ENCODE peak calls at places on chromosomes 16 and 17, in seven cellular contexts. Z, S, U, P, G, N and T are unnamed samples.

GRCh38 chr17:38861399-38861843 is 7.9 kb upstream of the RPL23 start:
- DNase-seq in P (no peak), N (no peak), G (no peak), U (no peak), Z (no peak), S (no peak), T (no peak)

GRCh38 chr17:50908860-50909764 is 43.0 kb upstream of the TOB1 start:
- DNase-seq in U (no peak), P (no peak), S (peak), Z (no peak), G (no peak), N (no peak), T (peak)

GRCh38 chr17:37608369-37609169 is 649 bp downstream of the SYNRG start:
- DNase-seq in N (no peak), U (peak), Z (peak), S (peak), P (no peak), G (peak), T (no peak)

GRCh38 chr16:54957403-54957802 is 26.7 kb downstream of the IRX5 start:
- DNase-seq in N (no peak), P (no peak), G (no peak), S (no peak), U (peak), Z (no peak), T (no peak)

GRCh38 chr17:43183921-43184320 is 12.9 kb downstream of the NBR1 start:
- DNase-seq in G (no peak), Z (no peak), N (no peak), P (no peak), S (no peak), U (no peak), T (no peak)

GRCh38 chr16:25155553-25156460 is 44.3 kb downstream of the LCMT1 start:
- DNase-seq in G (no peak), P (no peak), S (no peak), Z (peak), N (no peak), U (peak), T (no peak)

GRCh38 chr16:83539736-83540490 is 267.9 kb upstream of the HSBP1 start:
- DNase-seq in S (no peak), U (no peak), G (no peak), N (no peak), P (no peak), Z (no peak), T (no peak)

GRCh38 chr16:85778873-85779272 is 20.5 kb downstream of the EMC8 start:
- DNase-seq in G (no peak), N (no peak), U (no peak), P (no peak), S (no peak), Z (no peak), T (peak)

GRCh38 chr17:10737168-10737622 is 7.4 kb upstream of the TMEM220 start:
- DNase-seq in P (no peak), N (no peak), Z (peak), U (peak), G (peak), S (peak), T (peak)

GRCh38 chr17:47063475-47063874 is 84.4 kb upstream of the RPRML start:
- DNase-seq in G (no peak), N (no peak), Z (no peak), S (no peak), U (no peak), P (no peak), T (no peak)

GRCh38 chr17:47427985-47428384 is 102.9 kb upstream of the NPEPPS start:
- DNase-seq in S (no peak), Z (no peak), N (no peak), P (no peak), G (no peak), U (no peak), T (no peak)

GRCh38 chr17:45775148-45775547 is 9.0 kb upstream of the CRHR1 start:
- DNase-seq in P (no peak), G (no peak), U (no peak), S (no peak), Z (no peak), N (no peak), T (no peak)

GRCh38 chr16:4314532-4315184 is 1.2 kb upstream of the GLIS2 start:
- DNase-seq in S (no peak), Z (peak), P (no peak), G (no peak), N (no peak), U (peak), T (peak)

GRCh38 chr17:62807812-62808575 is at the start of gene MARCHF10:
- DNase-seq in P (peak), Z (no peak), S (no peak), N (no peak), G (peak), U (no peak), T (peak)

GRCh38 chr16:11007714-11008240 is 63.4 kb downstream of the CLEC16A start:
- DNase-seq in U (no peak), G (no peak), N (no peak), S (no peak), P (no peak), Z (no peak), T (no peak)

GRCh38 chr17:5563451-5563850 is 20.9 kb downstream of the NLRP1 start:
- DNase-seq in S (no peak), Z (no peak), U (no peak), N (no peak), P (no peak), G (no peak), T (no peak)

GRCh38 chr17:74990581-74991105 is 3.2 kb downstream of the CDR2L start:
- DNase-seq in Z (no peak), P (no peak), N (no peak), S (no peak), G (no peak), U (no peak), T (no peak)